ENCODE peak calls at places on chromosomes 3 and 15, in eight cellular contexts. H is lung, Y is Peyer's patch, Z is sigmoid colon, P is heart left ventricle, D is kidney epithelial cell, A is mammary epithelial cell, W is adrenal gland. E is an unnamed sample.

GRCh38 chr15:32715276-32715675 is 2.5 kb upstream of the GREM1 start:
- DNase-seq in D (peak), P (no peak), A (peak), W (no peak), Z (no peak), Y (no peak), H (no peak), E (peak)

GRCh38 chr15:20652914-20653313 is 111.3 kb upstream of the GOLGA6L6 start:
- DNase-seq in D (no peak), Z (no peak), P (no peak), Y (no peak), A (no peak), W (no peak), H (no peak), E (no peak)

GRCh38 chr3:33438871-33439270 is 1.3 kb downstream of the UBP1 start:
- DNase-seq in H (no peak), Y (no peak), W (no peak), P (no peak), D (no peak), Z (no peak), A (no peak), E (no peak)

GRCh38 chr15:71691700-71692417 is 118.5 kb upstream of the NR2E3 start:
- DNase-seq in H (peak), Z (no peak), Y (no peak), A (peak), D (peak), P (no peak), W (no peak), E (no peak)

GRCh38 chr3:150467381-150467780 is 59.3 kb downstream of the TSC22D2 start:
- DNase-seq in P (no peak), Y (no peak), H (no peak), Z (no peak), W (no peak), D (no peak), A (no peak), E (no peak)

GRCh38 chr3:36196058-36196457 is 184.2 kb upstream of the STAC start:
- DNase-seq in A (peak), P (no peak), H (no peak), Y (no peak), Z (no peak), D (peak), W (no peak), E (no peak)

GRCh38 chr15:62739507-62739906 is 303.0 kb upstream of the TPM1 start:
- DNase-seq in H (no peak), A (peak), W (no peak), Y (no peak), D (peak), Z (no peak), P (no peak), E (no peak)

GRCh38 chr3:57006949-57007419 is 53.5 kb upstream of the SPATA12 start:
- DNase-seq in Y (no peak), Z (peak), D (no peak), H (no peak), P (no peak), W (peak), A (peak), E (no peak)

GRCh38 chr15:89971592-89971997 is 29.5 kb upstream of the ZNF710 start:
- DNase-seq in P (peak), D (peak), W (peak), H (peak), Z (no peak), Y (peak), A (peak), E (peak)

GRCh38 chr3:66554178-66554577 is 53.4 kb upstream of the LRIG1 start:
- DNase-seq in P (no peak), D (no peak), A (no peak), Y (no peak), H (no peak), W (no peak), Z (no peak), E (no peak)

GRCh38 chr3:42497009-42497731 is 5.3 kb upstream of the VIPR1 start:
- DNase-seq in W (no peak), Y (peak), A (no peak), Z (peak), D (no peak), H (no peak), P (no peak), E (peak)

GRCh38 chr15:82936966-82937647 is 15.4 kb downstream of the HOMER2 start:
- DNase-seq in Z (no peak), P (no peak), H (no peak), Y (no peak), A (peak), D (peak), W (peak), E (no peak)

GRCh38 chr3:112979244-112979832 is 4.4 kb upstream of the CD200R1 start:
- DNase-seq in D (no peak), P (no peak), W (no peak), Z (no peak), H (no peak), Y (no peak), A (peak), E (peak)

GRCh38 chr3:114933407-114933806 is 213.7 kb downstream of the ZBTB20 start:
- DNase-seq in Y (no peak), W (no peak), A (peak), H (no peak), D (no peak), Z (no peak), P (no peak), E (peak)

GRCh38 chr3:42535981-42536784 is 33.7 kb downstream of the VIPR1 start:
- DNase-seq in D (no peak), Y (peak), W (no peak), H (no peak), Z (no peak), P (no peak), A (peak), E (peak)

GRCh38 chr3:16013563-16013962 is 160.9 kb upstream of the GALNT15 start:
- DNase-seq in P (no peak), W (no peak), Y (no peak), H (no peak), Z (no peak), D (no peak), A (peak), E (no peak)

GRCh38 chr3:113212845-113213375 is 1.6 kb downstream of the BOC start:
- DNase-seq in P (no peak), Z (no peak), D (no peak), H (no peak), Y (no peak), W (no peak), A (no peak), E (no peak)

GRCh38 chr15:36905908-36906307 is 194.4 kb downstream of the MEIS2 start:
- DNase-seq in W (no peak), Y (no peak), P (no peak), Z (no peak), H (no peak), A (no peak), D (no peak), E (no peak)

GRCh38 chr3:197752107-197752506 is 2.4 kb downstream of the FYTTD1 start:
- DNase-seq in D (no peak), Y (no peak), P (no peak), A (peak), W (no peak), Z (no peak), H (no peak), E (peak)

GRCh38 chr15:25182736-25183445 is 228.1 kb downstream of the SNRPN start:
- DNase-seq in P (peak), W (peak), D (no peak), Z (peak), A (no peak), H (no peak), Y (peak), E (no peak)

GRCh38 chr3:102354818-102355515 is 79.8 kb upstream of the ZPLD1 start:
- DNase-seq in H (no peak), P (no peak), D (peak), Z (no peak), W (no peak), A (peak), Y (no peak), E (no peak)

GRCh38 chr3:4696266-4696665 is 203.1 kb downstream of the ITPR1 start:
- DNase-seq in H (no peak), P (no peak), A (no peak), D (no peak), Y (no peak), W (no peak), Z (no peak), E (no peak)

GRCh38 chr3:151169700-151170224 is 33.3 kb downstream of the GPR171 start:
- DNase-seq in Z (peak), D (no peak), Y (peak), P (peak), H (peak), A (peak), W (peak), E (peak)

GRCh38 chr3:128385080-128385832 is 81.4 kb downstream of the DNAJB8 start:
- DNase-seq in P (peak), Z (peak), Y (no peak), A (no peak), H (peak), W (no peak), D (peak), E (no peak)

GRCh38 chr3:126711361-126711760 is 7.3 kb downstream of the CHCHD6 start:
- DNase-seq in H (no peak), W (no peak), A (peak), D (no peak), P (no peak), Y (no peak), Z (no peak), E (no peak)

GRCh38 chr3:133663569-133664313 is 2.0 kb upstream of the TOPBP1 start:
- DNase-seq in Y (no peak), P (no peak), H (no peak), A (peak), W (no peak), Z (no peak), D (peak), E (peak)

GRCh38 chr3:115961390-115961789 is 338.1 kb downstream of the GAP43 start:
- DNase-seq in D (no peak), Z (no peak), A (peak), Y (no peak), H (no peak), W (peak), P (no peak), E (no peak)

GRCh38 chr15:60396964-60397771 is 618 bp downstream of the ANXA2 start:
- DNase-seq in A (peak), D (no peak), Z (peak), P (peak), Y (peak), H (peak), W (peak), E (peak)

GRCh38 chr15:100090411-100090810 is 251.4 kb downstream of the ADAMTS17 start:
- DNase-seq in A (no peak), W (no peak), H (peak), P (no peak), Y (no peak), Z (no peak), D (no peak), E (no peak)

GRCh38 chr3:38404286-38404685 is 49.4 kb upstream of the ACVR2B start:
- DNase-seq in Z (peak), H (no peak), D (no peak), W (peak), Y (peak), P (no peak), A (peak), E (no peak)

GRCh38 chr15:39246523-39246922 is 334.4 kb upstream of the THBS1 start:
- DNase-seq in A (no peak), Z (no peak), W (no peak), P (no peak), H (no peak), D (no peak), Y (no peak), E (no peak)

GRCh38 chr3:70090322-70090913 is 90.9 kb downstream of the SAMMSON start:
- DNase-seq in D (no peak), H (no peak), A (no peak), Z (no peak), W (no peak), Y (no peak), P (no peak), E (peak)

DNA sequence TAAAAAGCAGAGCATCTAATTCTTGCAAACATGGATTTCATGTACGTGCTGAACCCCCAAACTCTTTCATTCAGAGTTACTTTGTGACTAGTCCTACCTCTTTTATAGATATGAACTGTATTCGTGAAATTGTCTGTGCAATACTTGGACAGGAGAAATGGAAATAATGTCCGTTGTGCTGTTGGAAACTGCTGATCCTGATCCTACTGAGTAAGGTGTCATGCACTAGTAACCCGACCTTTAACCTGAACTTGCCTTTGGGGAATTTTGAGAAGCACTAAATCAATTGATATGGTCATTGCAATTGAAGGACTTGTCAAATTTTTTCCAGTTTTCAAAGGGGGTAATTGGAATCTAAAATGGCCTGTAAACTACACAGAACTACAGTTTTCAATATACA is 856.4 kb downstream of the ROBO1 start:
- DNase-seq in H (no peak), Z (no peak), W (no peak), D (no peak), A (no peak), P (no peak), Y (no peak), E (no peak)
- TF ChIP-seq CTCF in H (no peak), Z (no peak), W (no peak), D (no peak), A (no peak), P (no peak), Y (no peak), E (no peak)

GRCh38 chr3:161558256-161558655 is 61.6 kb downstream of the OTOL1 start:
- DNase-seq in Z (no peak), W (no peak), A (peak), P (no peak), Y (no peak), H (no peak), D (no peak), E (no peak)

GRCh38 chr3:161556533-161556932 is 59.9 kb downstream of the OTOL1 start:
- DNase-seq in H (no peak), W (no peak), Z (no peak), Y (no peak), A (no peak), D (no peak), P (no peak), E (no peak)

GRCh38 chr3:161557751-161558150 is 61.1 kb downstream of the OTOL1 start:
- DNase-seq in H (no peak), A (no peak), Y (no peak), W (no peak), Z (no peak), P (no peak), D (no peak), E (no peak)

GRCh38 chr3:161559177-161559998 is 62.8 kb downstream of the OTOL1 start:
- DNase-seq in W (no peak), H (no peak), D (no peak), Z (no peak), Y (no peak), P (no peak), A (peak), E (peak)

DNA sequence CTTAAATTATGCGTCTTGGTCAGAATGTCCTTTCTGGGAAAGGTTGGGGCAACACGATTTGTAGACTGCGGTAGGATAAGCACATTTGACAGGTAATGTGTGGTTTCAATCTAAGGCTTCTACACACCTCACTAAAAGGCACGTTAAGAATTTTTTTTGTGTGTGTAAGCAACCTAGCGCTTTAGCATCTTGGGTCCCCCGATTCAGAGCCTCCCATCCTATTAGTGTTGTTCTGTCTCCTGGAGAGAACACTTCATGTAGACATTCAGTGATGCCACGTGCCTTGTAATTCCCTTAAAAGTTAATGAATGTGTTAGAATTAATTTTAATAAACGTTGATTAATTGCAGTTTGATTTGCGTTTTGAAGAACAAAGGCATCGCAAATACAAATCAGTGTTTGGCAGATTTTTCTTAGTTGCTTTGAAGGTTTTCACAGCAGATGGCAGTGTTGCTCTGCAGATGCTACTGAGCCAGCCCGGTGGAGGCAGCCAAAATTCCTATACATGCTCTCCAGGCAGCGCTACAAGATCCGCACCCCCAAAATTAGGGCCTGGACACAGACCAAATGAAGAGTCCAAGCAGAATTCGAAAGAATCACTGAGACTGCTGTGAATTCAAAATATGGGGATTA is 63.5 kb downstream of the OTOL1 start:
- DNase-seq in A (peak), P (peak), W (peak), D (no peak), H (no peak), Z (peak), Y (no peak), E (peak)
- H3K4me3 ChIP-seq in A (no peak), P (no peak), W (no peak), D (no peak), H (no peak), Z (no peak), Y (no peak), E (no peak)

GRCh38 chr3:76756578-76756977 is 283.3 kb upstream of the ROBO2 start:
- DNase-seq in Z (no peak), W (no peak), A (no peak), D (no peak), Y (peak), H (no peak), P (no peak), E (no peak)

DNA sequence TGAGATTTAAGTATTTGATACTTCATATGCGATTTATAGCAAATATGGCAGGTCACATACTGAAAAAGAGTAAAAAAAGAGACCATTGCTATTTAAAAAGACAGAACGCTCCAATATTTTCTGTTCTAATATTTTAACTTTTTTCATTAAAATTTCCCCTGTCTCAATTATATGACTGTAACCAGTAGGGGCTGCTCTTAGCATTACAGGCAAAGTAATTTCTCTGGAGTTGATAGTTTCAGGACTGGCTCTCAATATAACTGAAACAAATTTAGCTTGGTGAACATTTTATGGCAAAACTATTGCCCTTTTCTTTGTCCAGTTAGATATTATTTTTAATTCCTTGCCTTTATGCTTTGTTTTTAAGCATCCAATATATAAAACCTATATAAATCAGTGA is 286.3 kb upstream of the ROBO2 start:
- DNase-seq in H (no peak), Y (no peak), P (no peak), A (no peak), W (no peak), D (no peak), Z (no peak), E (no peak)
- TF ChIP-seq CTCF in H (no peak), Y (no peak), P (no peak), A (no peak), W (no peak), D (peak), Z (no peak), E (no peak)

GRCh38 chr3:123336001-123336400 is 112.9 kb downstream of the ADCY5 start:
- DNase-seq in A (no peak), Z (peak), W (no peak), P (peak), Y (no peak), D (no peak), H (no peak), E (no peak)
- H3K4me3 ChIP-seq in A (no peak), Z (no peak), W (no peak), P (no peak), Y (no peak), D (no peak), H (no peak), E (no peak)

GRCh38 chr3:39447637-39448483 is 19.6 kb upstream of the MOBP start:
- DNase-seq in Y (peak), P (no peak), H (peak), D (peak), A (peak), W (peak), Z (peak), E (peak)

GRCh38 chr3:39440316-39440715 is 27.2 kb upstream of the MOBP start:
- DNase-seq in P (no peak), Y (no peak), A (no peak), W (no peak), Z (no peak), H (no peak), D (no peak), E (no peak)

GRCh38 chr3:39446444-39446843 is 21.0 kb upstream of the MOBP start:
- DNase-seq in D (no peak), W (no peak), A (no peak), Z (no peak), P (no peak), Y (no peak), H (no peak), E (no peak)

GRCh38 chr3:39445927-39446326 is 21.6 kb upstream of the MOBP start:
- DNase-seq in Y (no peak), A (no peak), P (no peak), H (no peak), W (no peak), Z (no peak), D (no peak), E (no peak)

GRCh38 chr3:39443530-39443929 is 23.9 kb upstream of the MOBP start:
- DNase-seq in D (no peak), Y (no peak), W (no peak), Z (no peak), H (no peak), P (no peak), A (no peak), E (peak)
- TF ChIP-seq CTCF in D (peak), Y (no peak), W (no peak), Z (no peak), H (no peak), P (no peak), A (peak), E (peak)

GRCh38 chr3:73503781-73504180 is 121.0 kb downstream of the PDZRN3 start:
- DNase-seq in Z (no peak), Y (no peak), H (no peak), W (no peak), D (no peak), P (no peak), A (no peak), E (peak)
- H3K4me3 ChIP-seq in Z (no peak), Y (no peak), H (no peak), W (no peak), D (no peak), P (no peak), A (no peak), E (no peak)

DNA sequence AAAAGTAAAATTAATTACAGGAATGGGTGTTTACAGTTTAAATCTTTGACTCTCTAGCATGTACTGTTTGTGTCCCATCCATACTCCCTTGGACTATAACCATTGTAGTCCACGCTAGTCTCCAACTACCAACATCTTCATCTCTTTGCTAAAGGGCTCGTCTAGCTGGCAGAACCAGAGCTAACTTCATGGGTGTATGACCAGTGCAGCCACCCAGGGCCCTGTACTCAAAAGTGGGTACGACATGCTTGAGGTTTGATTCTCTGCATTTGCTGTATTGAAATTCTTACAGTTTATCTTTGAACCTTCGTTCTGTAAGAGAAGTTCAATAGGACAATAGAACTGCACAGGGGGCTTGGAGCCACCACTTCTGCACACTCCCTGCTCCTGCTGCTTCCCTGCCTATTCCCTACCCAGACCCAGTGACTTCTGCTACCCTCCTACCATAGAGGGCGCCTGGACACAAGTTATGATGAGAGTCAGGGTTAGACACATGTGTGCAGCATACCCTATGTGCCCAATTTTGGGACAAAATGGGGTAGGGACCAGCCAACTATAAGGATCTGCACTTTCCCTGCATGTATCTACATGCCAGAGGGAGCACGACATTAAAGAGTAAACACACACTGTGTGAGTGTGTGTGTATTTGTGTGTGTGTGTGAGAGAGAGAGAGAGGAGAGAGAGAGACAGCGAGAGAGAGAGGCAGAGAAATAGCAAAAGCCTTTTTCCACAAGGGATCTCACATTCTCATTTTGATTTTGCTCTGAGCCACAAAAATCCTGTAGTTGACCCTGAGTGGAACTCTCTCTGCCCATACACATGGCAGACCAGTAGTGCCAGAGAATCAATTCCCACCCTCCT is 59.0 kb upstream of the NECTIN3 start:
- DNase-seq in P (no peak), W (peak), A (peak), Y (no peak), D (no peak), H (no peak), Z (no peak), E (no peak)
- TF ChIP-seq CTCF in P (no peak), W (peak), A (peak), Y (no peak), D (no peak), H (no peak), Z (no peak), E (peak)